ENCODE peak calls at places on chromosomes 3 and 15, in six cellular contexts. A is IMR-90, B is esophagus muscularis mucosa, M is uterus, N is heart left ventricle, E is Peyer's patch. W is an unnamed sample.

GRCh38 chr15:83698294-83698693 is 44.4 kb downstream of the ADAMTSL3 start:
- DNase-seq in A (peak), M (peak), N (peak), B (peak), E (no peak), W (peak)

GRCh38 chr3:123159926-123160635 is 41.7 kb upstream of the SEC22A start:
- DNase-seq in E (no peak), B (peak), A (peak), M (no peak), N (no peak), W (no peak)

GRCh38 chr15:95812491-95812890 is 518.0 kb upstream of the NR2F2 start:
- DNase-seq in A (peak), B (no peak), M (no peak), E (no peak), N (no peak), W (no peak)

GRCh38 chr3:56484525-56485024 is 16.3 kb upstream of the ERC2 start:
- DNase-seq in N (no peak), A (no peak), M (no peak), E (no peak), B (no peak), W (no peak)

GRCh38 chr15:51842265-51842664 is 12.8 kb downstream of the TMOD3 start:
- DNase-seq in B (no peak), N (no peak), E (no peak), M (no peak), A (no peak), W (no peak)

GRCh38 chr3:169879013-169879412 is 9.3 kb upstream of the LRRC31 start:
- DNase-seq in N (no peak), B (no peak), A (no peak), E (no peak), M (no peak), W (no peak)

GRCh38 chr3:172464306-172464705 is 16.1 kb upstream of the GHSR start:
- DNase-seq in N (no peak), E (no peak), B (no peak), A (no peak), M (no peak), W (no peak)

GRCh38 chr3:43960448-43960840 is 269.7 kb downstream of the ABHD5 start:
- DNase-seq in M (no peak), A (no peak), E (no peak), N (no peak), B (no peak), W (no peak)

GRCh38 chr15:72782993-72783562 is 480 bp downstream of the ADPGK start:
- DNase-seq in E (peak), A (peak), B (no peak), M (peak), N (peak), W (peak)

DNA sequence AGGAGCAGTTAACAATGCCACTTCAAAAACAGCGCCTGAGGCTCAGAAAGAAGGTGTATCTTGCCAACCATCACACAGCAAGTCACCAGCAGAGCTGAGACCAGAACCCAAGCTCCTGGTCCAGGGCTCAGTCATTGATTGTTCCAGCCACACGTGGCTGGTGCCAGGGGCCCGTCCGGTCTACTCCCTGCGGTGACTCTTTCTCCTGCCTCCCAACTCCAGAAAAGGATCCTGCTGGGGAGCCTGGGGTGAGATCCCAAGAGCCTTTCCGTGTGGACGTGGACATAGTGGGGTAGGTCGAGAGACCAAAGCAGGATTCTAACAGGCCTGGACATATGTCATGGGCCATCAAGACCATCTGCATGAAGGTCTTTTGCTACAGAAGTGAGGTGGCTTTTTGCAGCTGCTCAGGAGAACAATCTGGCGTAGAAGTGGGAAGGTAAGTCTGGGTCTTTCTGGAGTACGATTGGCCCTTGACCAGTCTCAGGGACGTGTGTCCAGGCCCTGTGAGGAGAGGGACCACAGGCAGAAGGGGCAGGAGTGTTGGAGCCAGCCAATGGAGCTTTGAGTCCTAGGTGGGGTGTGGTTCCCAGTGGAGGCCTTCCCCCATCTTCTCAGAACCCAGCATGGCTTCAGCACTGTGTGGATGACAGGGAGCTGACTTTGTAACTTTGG is 105.4 kb downstream of the HMG20A start:
- DNase-seq in B (no peak), M (no peak), A (no peak), N (no peak), E (no peak), W (no peak)
- H3K27ac ChIP-seq in B (no peak), M (no peak), A (no peak), N (no peak), E (no peak), W (no peak)

GRCh38 chr15:92655178-92655995 is at the start of gene FAM174B:
- DNase-seq in A (no peak), N (peak), M (no peak), E (no peak), B (no peak), W (peak)
- TF ChIP-seq POLR2A in A (no peak), N (peak), M (peak), E (no peak), B (no peak), W (peak)

DNA sequence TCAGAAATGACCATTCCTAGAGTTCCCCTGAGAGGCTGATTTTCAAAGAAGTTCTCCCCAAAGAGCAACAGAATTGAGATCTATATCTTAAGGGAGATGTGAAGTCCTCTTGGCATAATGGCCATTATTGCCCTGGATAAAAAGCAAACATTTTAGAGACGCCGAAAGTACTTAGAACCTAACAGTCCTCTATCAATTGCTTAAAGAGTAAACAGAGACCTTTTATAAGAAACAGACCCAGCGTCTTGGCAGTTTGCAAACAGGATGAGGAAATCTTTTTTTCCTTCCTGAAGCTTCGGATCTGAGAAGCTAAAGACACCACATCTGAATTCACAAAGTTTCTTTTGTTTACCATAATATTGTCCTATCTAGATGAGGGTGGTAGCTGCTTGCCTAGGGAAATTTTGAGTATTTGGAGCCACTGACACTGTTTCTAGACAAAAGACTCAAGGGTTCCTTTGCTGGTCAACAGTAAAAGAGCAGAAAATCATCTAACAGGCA is 59.9 kb upstream of the LIMD1 start:
- DNase-seq in A (no peak), N (no peak), M (no peak), B (no peak), E (no peak), W (no peak)
- H3K27ac ChIP-seq in A (no peak), N (no peak), M (no peak), B (no peak), E (no peak), W (no peak)

GRCh38 chr3:111859061-111859973 is at the start of gene PHLDB2:
- DNase-seq in E (peak), B (no peak), N (peak), A (peak), M (peak), W (peak)
- TF ChIP-seq POLR2A in E (no peak), B (peak), N (peak), A (peak), M (peak), W (no peak)

GRCh38 chr15:67967871-67968423 is 86.2 kb upstream of the PIAS1 start:
- DNase-seq in B (no peak), E (peak), A (peak), N (peak), M (peak), W (peak)
- H3K27ac ChIP-seq in B (peak), E (no peak), A (no peak), N (no peak), M (peak), W (peak)

DNA sequence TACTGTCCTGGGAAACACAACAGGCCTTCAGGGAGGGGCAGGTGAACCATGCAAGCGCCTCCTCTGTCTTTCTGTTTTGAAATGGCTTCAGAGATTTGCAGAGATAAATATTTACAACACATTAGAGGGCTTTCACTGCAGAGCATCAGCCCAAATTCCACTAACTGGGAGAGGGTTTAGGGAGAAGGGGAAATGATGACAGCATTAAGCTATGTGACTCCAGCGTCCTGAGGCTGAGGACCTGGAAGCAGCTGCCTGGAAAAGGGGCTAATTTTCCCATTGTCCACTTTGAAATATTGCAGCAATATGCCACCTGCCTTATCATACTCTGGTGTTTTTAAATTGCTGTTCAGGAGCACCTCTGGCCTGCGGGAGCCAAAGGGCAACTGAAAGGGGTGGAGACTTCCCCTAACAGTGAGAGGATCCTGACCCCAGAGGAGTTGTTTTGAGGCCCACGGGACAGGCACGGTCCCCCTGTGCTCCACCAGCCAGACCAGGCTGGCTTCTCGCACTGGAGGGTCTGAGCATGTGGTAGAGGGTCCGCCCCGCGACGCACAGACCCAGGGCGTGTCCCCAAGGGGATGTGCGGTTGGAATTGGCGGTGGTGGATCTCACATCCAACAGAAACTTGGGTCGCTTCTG is 110.6 kb downstream of the XXYLT1 start:
- DNase-seq in A (peak), B (no peak), N (no peak), M (peak), E (no peak), W (no peak)
- TF ChIP-seq POLR2A in A (no peak), B (no peak), N (no peak), M (no peak), E (no peak), W (no peak)

DNA sequence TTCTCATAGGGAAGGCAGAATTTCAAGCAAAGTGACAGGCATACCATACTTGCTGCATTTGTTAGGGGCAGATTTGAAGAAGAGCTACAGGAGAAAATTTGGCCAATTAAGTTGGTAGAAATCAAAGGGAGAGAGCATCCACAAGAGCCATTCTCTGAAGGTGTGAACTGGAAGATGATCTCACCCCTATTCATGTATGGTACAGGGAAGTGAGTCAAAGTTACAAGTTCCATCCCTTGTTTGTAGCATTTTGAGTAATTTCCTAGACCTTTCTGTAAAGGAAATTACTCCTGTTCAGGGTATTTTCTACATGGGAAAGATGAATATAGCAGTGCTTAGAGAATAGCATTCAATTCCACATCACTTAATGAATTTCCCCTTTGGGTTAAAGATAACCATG is 28.4 kb downstream of the TTC14 start:
- DNase-seq in N (no peak), A (no peak), M (no peak), E (no peak), B (no peak), W (no peak)
- H3K27ac ChIP-seq in N (no peak), A (no peak), M (no peak), E (no peak), B (no peak), W (no peak)